ENCODE peak calls at places on chromosomes 3 and 15, in four cellular contexts. One of them, this sample, is unnamed.

GRCh38 chr15:99983894-99984293 is 250.7 kb upstream of the LYSMD4 start:
- DNase-seq in A549: no peak
- DNase-seq in HepG2: no peak
- DNase-seq in K562: no peak
- DNase-seq in this sample: no peak

GRCh38 chr3:32283304-32283703 is 44.8 kb downstream of the CMTM8 start:
- DNase-seq in A549: no peak
- DNase-seq in HepG2: no peak
- DNase-seq in K562: no peak
- DNase-seq in this sample: no peak

GRCh38 chr3:173800154-173800553 is 402.6 kb downstream of the NLGN1 start:
- DNase-seq in A549: no peak
- DNase-seq in K562: no peak
- DNase-seq in HepG2: no peak
- DNase-seq in this sample: no peak

GRCh38 chr15:68725736-68726135 is 95.0 kb downstream of the ANP32A start:
- DNase-seq in A549: no peak
- DNase-seq in HepG2: no peak
- DNase-seq in K562: no peak
- DNase-seq in this sample: peak

GRCh38 chr3:56222866-56223265 is 245.4 kb downstream of the ERC2 start:
- DNase-seq in HepG2: no peak
- DNase-seq in K562: no peak
- DNase-seq in A549: no peak
- DNase-seq in this sample: no peak

GRCh38 chr3:13419356-13420050 is 619 bp downstream of the NUP210 start:
- DNase-seq in K562: peak
- DNase-seq in A549: peak
- DNase-seq in HepG2: no peak
- DNase-seq in this sample: no peak

GRCh38 chr15:35173444-35174118 is 88.5 kb upstream of the NANOGP8 start:
- DNase-seq in K562: peak
- DNase-seq in HepG2: peak
- DNase-seq in A549: no peak
- DNase-seq in this sample: peak

GRCh38 chr3:149969945-149970715 is 565 bp downstream of the PFN2 start:
- DNase-seq in K562: no peak
- DNase-seq in A549: peak
- DNase-seq in HepG2: peak
- DNase-seq in this sample: peak

GRCh38 chr15:101533371-101534140 is 44.0 kb upstream of the PCSK6 start:
- DNase-seq in HepG2: no peak
- DNase-seq in K562: no peak
- DNase-seq in A549: no peak
- DNase-seq in this sample: no peak

GRCh38 chr3:127792664-127793292 is 29.5 kb downstream of the MGLL start:
- DNase-seq in A549: peak
- DNase-seq in HepG2: no peak
- DNase-seq in K562: no peak
- DNase-seq in this sample: peak

GRCh38 chr15:93771429-93772020 is 459.8 kb upstream of the MCTP2 start:
- DNase-seq in K562: no peak
- DNase-seq in HepG2: no peak
- DNase-seq in A549: no peak
- DNase-seq in this sample: no peak

GRCh38 chr15:56292546-56293316 is 49.1 kb upstream of the RFX7 start:
- DNase-seq in HepG2: no peak
- DNase-seq in A549: no peak
- DNase-seq in K562: no peak
- DNase-seq in this sample: no peak

GRCh38 chr15:56293495-56294292 is 50.0 kb upstream of the RFX7 start:
- DNase-seq in HepG2: no peak
- DNase-seq in A549: no peak
- DNase-seq in K562: peak
- DNase-seq in this sample: no peak

GRCh38 chr15:56298723-56299122 is 55.0 kb upstream of the RFX7 start:
- DNase-seq in HepG2: no peak
- DNase-seq in K562: no peak
- DNase-seq in A549: no peak
- DNase-seq in this sample: no peak

GRCh38 chr15:56291741-56292140 is 48.1 kb upstream of the RFX7 start:
- DNase-seq in K562: no peak
- DNase-seq in HepG2: no peak
- DNase-seq in A549: no peak
- DNase-seq in this sample: no peak

DNA sequence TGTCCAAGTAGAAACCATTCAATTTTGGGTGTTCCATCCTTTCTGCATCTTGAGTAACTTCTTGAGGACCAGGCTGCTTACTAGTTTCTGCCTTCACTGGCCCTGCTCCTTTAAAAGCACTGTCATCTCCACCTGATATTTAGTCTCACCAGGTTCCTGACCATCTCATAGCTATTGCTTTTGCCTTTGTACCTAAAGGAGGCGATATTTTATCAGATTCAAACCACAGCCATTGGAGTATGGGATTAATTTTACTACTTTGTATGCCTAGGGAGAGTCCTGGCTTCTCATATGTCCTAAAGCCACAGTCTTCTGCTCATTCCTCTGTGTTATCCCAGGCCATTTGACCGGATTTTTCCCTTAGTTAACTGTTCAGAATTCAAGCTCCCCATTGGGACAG is 51.8 kb upstream of the RFX7 start:
- DNase-seq in K562: no peak
- DNase-seq in HepG2: no peak
- DNase-seq in A549: no peak
- DNase-seq in this sample: no peak
- TF ChIP-seq MAZ in K562: no peak
- TF ChIP-seq MAZ in HepG2: no peak
- TF ChIP-seq MAZ in A549: no peak
- TF ChIP-seq MAZ in this sample: no peak

GRCh38 chr3:175238848-175239247 is 379.7 kb downstream of the NAALADL2 start:
- DNase-seq in HepG2: no peak
- DNase-seq in K562: no peak
- DNase-seq in A549: no peak
- DNase-seq in this sample: no peak
- TF ChIP-seq MAFK in HepG2: no peak
- TF ChIP-seq MAFK in K562: no peak
- TF ChIP-seq MAFK in A549: no peak
- TF ChIP-seq MAFK in this sample: no peak

GRCh38 chr3:29212789-29213433 is 68.0 kb upstream of the RBMS3 start:
- DNase-seq in K562: no peak
- DNase-seq in HepG2: no peak
- DNase-seq in A549: no peak
- DNase-seq in this sample: no peak

GRCh38 chr3:29215948-29216347 is 64.9 kb upstream of the RBMS3 start:
- DNase-seq in K562: no peak
- DNase-seq in HepG2: no peak
- DNase-seq in A549: no peak
- DNase-seq in this sample: peak
- TF ChIP-seq MAZ in K562: no peak
- TF ChIP-seq MAZ in HepG2: no peak
- TF ChIP-seq MAZ in A549: no peak
- TF ChIP-seq MAZ in this sample: no peak

GRCh38 chr3:47961815-47962606 is 54.2 kb downstream of the MAP4 start:
- DNase-seq in HepG2: no peak
- DNase-seq in A549: no peak
- DNase-seq in K562: peak
- DNase-seq in this sample: no peak
- TF ChIP-seq MAFK in HepG2: no peak
- TF ChIP-seq MAFK in A549: no peak
- TF ChIP-seq MAFK in K562: no peak
- TF ChIP-seq MAFK in this sample: no peak

GRCh38 chr3:5309181-5309580 is 121.7 kb downstream of the EDEM1 start:
- DNase-seq in HepG2: no peak
- DNase-seq in K562: no peak
- DNase-seq in A549: no peak
- DNase-seq in this sample: peak
- TF ChIP-seq MAZ in HepG2: no peak
- TF ChIP-seq MAZ in K562: no peak
- TF ChIP-seq MAZ in A549: no peak
- TF ChIP-seq MAZ in this sample: no peak

DNA sequence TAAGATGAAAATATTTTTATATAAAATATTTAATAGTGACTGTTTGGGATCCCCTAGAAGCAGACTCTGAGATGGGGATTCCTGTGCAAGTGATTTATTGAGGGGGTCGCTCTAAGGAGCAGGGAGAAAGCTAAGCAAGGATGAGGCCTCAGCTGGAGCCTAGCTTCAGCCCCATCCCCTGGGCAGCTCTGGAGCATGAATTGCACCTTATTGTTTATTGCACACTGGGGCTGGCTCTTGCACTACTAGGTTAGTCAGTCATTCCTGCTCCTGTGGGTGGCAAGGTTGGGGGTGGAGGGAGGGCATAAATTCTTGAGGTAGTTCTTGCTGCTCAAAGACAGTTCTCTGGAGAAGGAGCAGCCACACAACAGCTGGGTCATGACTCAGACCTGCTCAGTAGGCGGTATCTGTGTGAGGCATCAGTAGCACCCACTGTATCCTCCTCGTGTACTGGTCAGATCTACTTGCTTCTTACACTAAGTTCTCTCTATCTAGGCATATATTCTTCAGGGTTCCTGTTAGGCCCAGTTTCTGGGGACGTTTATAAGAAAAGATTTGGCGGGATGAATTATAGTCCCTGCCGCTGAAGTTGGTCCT is 27.2 kb upstream of the TNFSF10 start:
- DNase-seq in K562: peak
- DNase-seq in HepG2: no peak
- DNase-seq in A549: peak
- DNase-seq in this sample: peak
- TF ChIP-seq MAFK in K562: peak
- TF ChIP-seq MAFK in HepG2: no peak
- TF ChIP-seq MAFK in A549: no peak
- TF ChIP-seq MAFK in this sample: peak

GRCh38 chr3:142013331-142013730 is 136.0 kb downstream of the TFDP2 start:
- DNase-seq in HepG2: no peak
- DNase-seq in K562: no peak
- DNase-seq in A549: no peak
- DNase-seq in this sample: no peak

GRCh38 chr3:142007710-142008399 is 131.4 kb downstream of the ATP1B3 start:
- DNase-seq in HepG2: no peak
- DNase-seq in A549: no peak
- DNase-seq in K562: peak
- DNase-seq in this sample: no peak

GRCh38 chr3:142014005-142014404 is 135.3 kb downstream of the TFDP2 start:
- DNase-seq in A549: no peak
- DNase-seq in HepG2: no peak
- DNase-seq in K562: no peak
- DNase-seq in this sample: no peak

GRCh38 chr3:142004025-142004424 is 127.6 kb downstream of the ATP1B3 start:
- DNase-seq in K562: no peak
- DNase-seq in A549: no peak
- DNase-seq in HepG2: no peak
- DNase-seq in this sample: no peak

DNA sequence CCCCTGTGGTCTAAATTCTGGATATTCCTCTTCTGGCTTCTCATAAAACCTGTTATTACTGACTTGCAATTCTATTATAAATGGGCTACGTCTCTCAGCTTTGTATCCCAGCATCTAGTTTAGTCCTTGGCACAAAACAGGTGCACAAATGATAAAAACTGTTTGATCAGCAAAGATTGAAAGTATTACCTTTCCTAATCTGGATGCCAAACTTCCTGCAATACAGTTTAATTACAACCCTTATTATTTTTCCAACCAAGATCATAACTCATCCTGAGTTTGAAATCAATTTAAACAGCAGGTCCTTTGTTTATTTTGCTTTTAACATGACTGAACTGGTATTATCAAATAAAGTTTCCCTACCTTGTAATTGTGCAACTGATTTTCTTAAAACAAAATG is 132.6 kb downstream of the ATP1B3 start:
- DNase-seq in HepG2: no peak
- DNase-seq in K562: no peak
- DNase-seq in A549: no peak
- DNase-seq in this sample: no peak
- TF ChIP-seq MAZ in HepG2: no peak
- TF ChIP-seq MAZ in K562: no peak
- TF ChIP-seq MAZ in A549: no peak
- TF ChIP-seq MAZ in this sample: no peak

DNA sequence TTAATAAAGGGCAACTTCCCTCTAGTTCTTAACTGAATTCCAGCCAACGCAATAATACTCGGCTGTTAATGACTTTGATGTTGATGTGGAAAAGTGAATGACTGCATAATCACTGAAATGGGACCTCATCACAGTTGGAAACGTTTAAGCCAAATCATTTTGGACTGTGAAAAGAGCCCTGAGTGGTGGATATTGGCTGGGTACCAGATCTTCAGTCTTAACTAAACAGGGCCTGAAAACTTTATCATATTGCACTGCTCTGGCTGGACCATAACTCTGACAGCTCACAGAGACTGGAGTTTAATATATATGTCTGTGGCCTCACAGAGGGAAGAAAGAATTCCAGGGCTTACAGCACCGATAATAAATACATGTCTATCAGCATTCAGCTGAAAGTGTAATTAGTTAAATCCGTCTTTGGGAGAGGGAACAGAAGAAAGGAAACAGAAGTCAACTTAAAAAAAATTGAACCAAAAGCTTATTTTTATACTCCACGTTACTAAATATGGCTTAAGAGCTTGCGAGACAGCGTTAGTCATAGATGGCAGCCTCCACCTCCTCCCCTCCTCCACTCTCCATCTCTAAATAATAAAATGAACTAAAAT is 222.3 kb upstream of the CDIN1 start:
- DNase-seq in A549: no peak
- DNase-seq in K562: no peak
- DNase-seq in HepG2: no peak
- DNase-seq in this sample: peak
- TF ChIP-seq MAFK in A549: no peak
- TF ChIP-seq MAFK in K562: no peak
- TF ChIP-seq MAFK in HepG2: no peak
- TF ChIP-seq MAFK in this sample: no peak

This sample was measured in IMR-90.